ENCODE peak calls at places on chromosome 5, in eight cellular contexts. One of them, this sample, is unnamed.

GRCh38 chr5:65766159-65766558 is 44.2 kb downstream of the NLN start:
- DNase-seq in fibroblast of lung: no peak
- DNase-seq in stomach: no peak
- DNase-seq in mammary epithelial cell: peak; percentile 11
- DNase-seq in pancreas: no peak
- DNase-seq in CD4-positive, alpha-beta memory T cell: no peak
- DNase-seq in lung: no peak
- DNase-seq in aorta: no peak
- DNase-seq in this sample: no peak

GRCh38 chr5:103280962-103281361 is 22.4 kb downstream of the MACIR start:
- DNase-seq in fibroblast of lung: no peak
- DNase-seq in stomach: no peak
- DNase-seq in mammary epithelial cell: no peak
- DNase-seq in pancreas: no peak
- DNase-seq in CD4-positive, alpha-beta memory T cell: no peak
- DNase-seq in lung: no peak
- DNase-seq in aorta: no peak
- DNase-seq in this sample: no peak

GRCh38 chr5:76104027-76104426 is 20.8 kb downstream of the SV2C start:
- DNase-seq in fibroblast of lung: no peak
- DNase-seq in stomach: peak; percentile 44
- DNase-seq in mammary epithelial cell: peak; percentile 25
- DNase-seq in pancreas: peak; percentile 43
- DNase-seq in CD4-positive, alpha-beta memory T cell: no peak
- DNase-seq in lung: no peak
- DNase-seq in aorta: no peak
- DNase-seq in this sample: no peak

GRCh38 chr5:35360671-35361070 is 130.4 kb upstream of the PRLR start:
- DNase-seq in fibroblast of lung: no peak
- DNase-seq in stomach: no peak
- DNase-seq in mammary epithelial cell: no peak
- DNase-seq in pancreas: no peak
- DNase-seq in CD4-positive, alpha-beta memory T cell: no peak
- DNase-seq in lung: no peak
- DNase-seq in aorta: no peak
- DNase-seq in this sample: no peak

GRCh38 chr5:1754531-1755220 is 45.0 kb downstream of the MRPL36 start:
- DNase-seq in fibroblast of lung: no peak
- DNase-seq in stomach: peak; percentile 14
- DNase-seq in mammary epithelial cell: no peak
- DNase-seq in pancreas: no peak
- DNase-seq in CD4-positive, alpha-beta memory T cell: no peak
- DNase-seq in lung: no peak
- DNase-seq in aorta: peak; percentile 58
- DNase-seq in this sample: no peak

GRCh38 chr5:105836263-105836662 is 1834.5 kb downstream of the EFNA5 start:
- DNase-seq in fibroblast of lung: peak; percentile 90
- DNase-seq in stomach: no peak
- DNase-seq in mammary epithelial cell: no peak
- DNase-seq in pancreas: no peak
- DNase-seq in CD4-positive, alpha-beta memory T cell: no peak
- DNase-seq in lung: no peak
- DNase-seq in aorta: no peak
- DNase-seq in this sample: no peak

GRCh38 chr5:95102080-95102479 is 182.8 kb downstream of the MCTP1 start:
- DNase-seq in fibroblast of lung: no peak
- DNase-seq in stomach: no peak
- DNase-seq in mammary epithelial cell: no peak
- DNase-seq in pancreas: no peak
- DNase-seq in CD4-positive, alpha-beta memory T cell: no peak
- DNase-seq in lung: no peak
- DNase-seq in aorta: no peak
- DNase-seq in this sample: no peak

GRCh38 chr5:76084496-76085285 is 1.5 kb downstream of the SV2C start:
- DNase-seq in fibroblast of lung: no peak
- DNase-seq in stomach: no peak
- DNase-seq in mammary epithelial cell: no peak
- DNase-seq in pancreas: no peak
- DNase-seq in CD4-positive, alpha-beta memory T cell: no peak
- DNase-seq in lung: no peak
- DNase-seq in aorta: no peak
- DNase-seq in this sample: no peak

GRCh38 chr5:175285263-175285662 is 158.7 kb downstream of the DRD1 start:
- DNase-seq in fibroblast of lung: peak; percentile 3
- DNase-seq in stomach: no peak
- DNase-seq in mammary epithelial cell: no peak
- DNase-seq in pancreas: no peak
- DNase-seq in CD4-positive, alpha-beta memory T cell: no peak
- DNase-seq in lung: no peak
- DNase-seq in aorta: no peak
- DNase-seq in this sample: no peak

GRCh38 chr5:65925094-65925600 is 1.2 kb upstream of the ERBIN start:
- DNase-seq in fibroblast of lung: peak; percentile 73
- DNase-seq in stomach: peak; percentile 76
- DNase-seq in mammary epithelial cell: peak; percentile 76
- DNase-seq in pancreas: no peak
- DNase-seq in CD4-positive, alpha-beta memory T cell: peak; percentile 82
- DNase-seq in lung: peak; percentile 80
- DNase-seq in aorta: peak; percentile 88
- DNase-seq in this sample: peak; percentile 66

GRCh38 chr5:11234501-11234911 is 473.5 kb upstream of the DAP start:
- DNase-seq in fibroblast of lung: no peak
- DNase-seq in stomach: no peak
- DNase-seq in mammary epithelial cell: no peak
- DNase-seq in pancreas: no peak
- DNase-seq in CD4-positive, alpha-beta memory T cell: peak; percentile 50
- DNase-seq in lung: no peak
- DNase-seq in aorta: no peak
- DNase-seq in this sample: no peak

GRCh38 chr5:159441441-159441840 is 111.2 kb upstream of the IL12B start:
- DNase-seq in fibroblast of lung: no peak
- DNase-seq in stomach: no peak
- DNase-seq in mammary epithelial cell: no peak
- DNase-seq in pancreas: no peak
- DNase-seq in CD4-positive, alpha-beta memory T cell: no peak
- DNase-seq in lung: no peak
- DNase-seq in aorta: no peak
- DNase-seq in this sample: no peak

GRCh38 chr5:10261065-10261464 is 11.0 kb downstream of the CCT5 start:
- DNase-seq in fibroblast of lung: no peak
- DNase-seq in stomach: no peak
- DNase-seq in mammary epithelial cell: no peak
- DNase-seq in pancreas: no peak
- DNase-seq in CD4-positive, alpha-beta memory T cell: no peak
- DNase-seq in lung: no peak
- DNase-seq in aorta: no peak
- DNase-seq in this sample: no peak

GRCh38 chr5:106189121-106189809 is 1481.5 kb downstream of the EFNA5 start:
- DNase-seq in fibroblast of lung: no peak
- DNase-seq in stomach: no peak
- DNase-seq in mammary epithelial cell: no peak
- DNase-seq in pancreas: no peak
- DNase-seq in CD4-positive, alpha-beta memory T cell: no peak
- DNase-seq in lung: no peak
- DNase-seq in aorta: no peak
- DNase-seq in this sample: no peak

GRCh38 chr5:152106571-152106970 is 181.9 kb upstream of the GLRA1 start:
- DNase-seq in fibroblast of lung: no peak
- DNase-seq in stomach: no peak
- DNase-seq in mammary epithelial cell: no peak
- DNase-seq in pancreas: no peak
- DNase-seq in CD4-positive, alpha-beta memory T cell: no peak
- DNase-seq in lung: no peak
- DNase-seq in aorta: no peak
- DNase-seq in this sample: no peak

GRCh38 chr5:124797665-124798087 is 51.2 kb upstream of the ZNF608 start:
- DNase-seq in fibroblast of lung: no peak
- DNase-seq in stomach: no peak
- DNase-seq in mammary epithelial cell: no peak
- DNase-seq in pancreas: no peak
- DNase-seq in CD4-positive, alpha-beta memory T cell: no peak
- DNase-seq in lung: no peak
- DNase-seq in aorta: no peak
- DNase-seq in this sample: no peak

GRCh38 chr5:107669543-107670027 is 1.2 kb downstream of the EFNA5 start:
- DNase-seq in fibroblast of lung: peak; percentile 45
- DNase-seq in stomach: peak; percentile 39
- DNase-seq in mammary epithelial cell: peak; percentile 55
- DNase-seq in pancreas: no peak
- DNase-seq in CD4-positive, alpha-beta memory T cell: no peak
- DNase-seq in lung: peak; percentile 37
- DNase-seq in aorta: peak; percentile 84
- DNase-seq in this sample: peak; percentile 64

GRCh38 chr5:103010120-103010666 is 109.7 kb downstream of the GIN1 start:
- DNase-seq in fibroblast of lung: peak; percentile 76
- DNase-seq in stomach: no peak
- DNase-seq in mammary epithelial cell: no peak
- DNase-seq in pancreas: no peak
- DNase-seq in CD4-positive, alpha-beta memory T cell: no peak
- DNase-seq in lung: no peak
- DNase-seq in aorta: no peak
- DNase-seq in this sample: no peak

GRCh38 chr5:141150215-141150992 is 547 bp downstream of the PCDHB6 start:
- DNase-seq in fibroblast of lung: no peak
- DNase-seq in stomach: no peak
- DNase-seq in mammary epithelial cell: peak; percentile 3
- DNase-seq in pancreas: no peak
- DNase-seq in CD4-positive, alpha-beta memory T cell: no peak
- DNase-seq in lung: no peak
- DNase-seq in aorta: no peak
- DNase-seq in this sample: no peak

GRCh38 chr5:74581988-74582365 is 58.6 kb downstream of the ENC1 start:
- DNase-seq in fibroblast of lung: no peak
- DNase-seq in stomach: no peak
- DNase-seq in mammary epithelial cell: peak; percentile 11
- DNase-seq in pancreas: no peak
- DNase-seq in CD4-positive, alpha-beta memory T cell: no peak
- DNase-seq in lung: no peak
- DNase-seq in aorta: no peak
- DNase-seq in this sample: no peak
- H3K4me1 ChIP-seq in fibroblast of lung: peaks cover 4% of the 10 kb centered on the region
- H3K4me1 ChIP-seq in stomach: peaks cover 27% of the 10 kb centered on the region
- H3K4me1 ChIP-seq in mammary epithelial cell: peaks cover 13% of the 10 kb centered on the region
- H3K4me1 ChIP-seq in pancreas: peaks cover 23% of the 10 kb centered on the region
- H3K4me1 ChIP-seq in CD4-positive, alpha-beta memory T cell: peaks cover 33% of the 10 kb centered on the region
- H3K4me1 ChIP-seq in lung: peaks cover 3% of the 10 kb centered on the region
- H3K4me1 ChIP-seq in aorta: no peaks in the 10 kb centered on the region
- H3K4me1 ChIP-seq in this sample: no peaks in the 10 kb centered on the region

DNA sequence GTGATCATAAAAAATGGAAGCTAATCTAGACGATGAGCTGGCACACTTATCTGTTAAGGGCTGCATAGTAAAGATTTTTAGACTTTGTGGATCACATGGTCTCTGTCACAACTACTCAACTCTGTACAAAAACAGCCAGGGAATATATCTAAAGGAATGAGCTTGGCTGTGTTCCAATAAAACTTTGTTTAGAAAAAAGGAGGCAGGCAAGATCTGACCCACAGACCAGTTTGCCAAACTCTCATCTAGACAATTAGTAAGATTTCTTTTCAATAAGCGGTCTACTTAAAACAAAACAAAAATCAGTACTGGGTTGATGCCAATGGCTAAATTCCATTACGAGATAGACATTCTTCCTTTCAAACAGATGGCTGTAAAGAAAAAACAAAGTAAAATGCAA is 53.0 kb upstream of the RETREG1 start:
- DNase-seq in fibroblast of lung: peak; percentile 91
- DNase-seq in stomach: no peak
- DNase-seq in mammary epithelial cell: no peak
- DNase-seq in pancreas: no peak
- DNase-seq in CD4-positive, alpha-beta memory T cell: no peak
- DNase-seq in lung: no peak
- DNase-seq in aorta: no peak
- DNase-seq in this sample: no peak
- H3K36me3 ChIP-seq in fibroblast of lung: peaks cover 27% of the 10 kb centered on the region
- H3K36me3 ChIP-seq in stomach: peaks cover 97% of the 10 kb centered on the region
- H3K36me3 ChIP-seq in mammary epithelial cell: peaks cover 28% of the 10 kb centered on the region
- H3K36me3 ChIP-seq in pancreas: peaks cover 44% of the 10 kb centered on the region
- H3K36me3 ChIP-seq in CD4-positive, alpha-beta memory T cell: no peaks in the 10 kb centered on the region
- H3K36me3 ChIP-seq in lung: no peaks in the 10 kb centered on the region
- H3K36me3 ChIP-seq in aorta: no peaks in the 10 kb centered on the region
- H3K36me3 ChIP-seq in this sample: peaks cover 98% of the 10 kb centered on the region

GRCh38 chr5:148156609-148157008 is 11.7 kb upstream of the SPINK14 start:
- DNase-seq in fibroblast of lung: no peak
- DNase-seq in stomach: no peak
- DNase-seq in mammary epithelial cell: no peak
- DNase-seq in pancreas: no peak
- DNase-seq in CD4-positive, alpha-beta memory T cell: no peak
- DNase-seq in lung: no peak
- DNase-seq in aorta: no peak
- DNase-seq in this sample: no peak
- H3K4me3 ChIP-seq in fibroblast of lung: no peak overlapping the region
- H3K4me3 ChIP-seq in stomach: no peak overlapping the region
- H3K4me3 ChIP-seq in mammary epithelial cell: no peak overlapping the region
- H3K4me3 ChIP-seq in pancreas: no peak overlapping the region
- H3K4me3 ChIP-seq in CD4-positive, alpha-beta memory T cell: no peak overlapping the region
- H3K4me3 ChIP-seq in lung: no peak overlapping the region
- H3K4me3 ChIP-seq in aorta: no peak overlapping the region
- H3K4me3 ChIP-seq in this sample: no peak overlapping the region

GRCh38 chr5:109706065-109706464 is 16.3 kb downstream of the MAN2A1 start:
- DNase-seq in fibroblast of lung: no peak
- DNase-seq in stomach: no peak
- DNase-seq in mammary epithelial cell: no peak
- DNase-seq in pancreas: no peak
- DNase-seq in CD4-positive, alpha-beta memory T cell: no peak
- DNase-seq in lung: no peak
- DNase-seq in aorta: no peak
- DNase-seq in this sample: no peak

GRCh38 chr5:109703827-109704226 is 14.1 kb downstream of the MAN2A1 start:
- DNase-seq in fibroblast of lung: peak; percentile 28
- DNase-seq in stomach: no peak
- DNase-seq in mammary epithelial cell: no peak
- DNase-seq in pancreas: no peak
- DNase-seq in CD4-positive, alpha-beta memory T cell: no peak
- DNase-seq in lung: no peak
- DNase-seq in aorta: no peak
- DNase-seq in this sample: no peak

GRCh38 chr5:109704255-109704952 is 14.7 kb downstream of the MAN2A1 start:
- DNase-seq in fibroblast of lung: no peak
- DNase-seq in stomach: no peak
- DNase-seq in mammary epithelial cell: no peak
- DNase-seq in pancreas: no peak
- DNase-seq in CD4-positive, alpha-beta memory T cell: no peak
- DNase-seq in lung: no peak
- DNase-seq in aorta: no peak
- DNase-seq in this sample: no peak

GRCh38 chr5:109707531-109707930 is 17.8 kb downstream of the MAN2A1 start:
- DNase-seq in fibroblast of lung: no peak
- DNase-seq in stomach: no peak
- DNase-seq in mammary epithelial cell: no peak
- DNase-seq in pancreas: no peak
- DNase-seq in CD4-positive, alpha-beta memory T cell: no peak
- DNase-seq in lung: no peak
- DNase-seq in aorta: no peak
- DNase-seq in this sample: no peak

DNA sequence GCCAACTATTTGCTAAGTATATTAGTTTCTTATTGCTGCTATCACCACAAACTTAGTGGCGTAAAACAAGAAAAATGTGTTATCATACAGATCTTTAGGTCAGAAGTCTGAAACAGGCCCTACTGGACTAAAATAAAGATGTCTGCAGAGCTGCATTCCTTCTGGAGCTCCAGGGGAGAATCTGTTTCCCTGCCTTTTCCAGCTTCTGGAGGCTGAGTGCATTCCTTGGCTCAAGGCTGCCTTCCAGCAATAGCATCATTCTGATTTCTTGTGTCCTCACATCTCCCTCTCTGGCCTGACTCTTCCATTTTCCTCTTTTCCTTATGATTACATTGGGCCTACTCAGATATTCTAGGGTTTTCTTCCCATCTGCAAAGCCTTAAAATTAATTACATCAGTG is 15.9 kb downstream of the MAN2A1 start:
- DNase-seq in fibroblast of lung: no peak
- DNase-seq in stomach: no peak
- DNase-seq in mammary epithelial cell: no peak
- DNase-seq in pancreas: no peak
- DNase-seq in CD4-positive, alpha-beta memory T cell: no peak
- DNase-seq in lung: no peak
- DNase-seq in aorta: no peak
- DNase-seq in this sample: no peak
- H3K4me1 ChIP-seq in fibroblast of lung: no peaks in the 10 kb centered on the region
- H3K4me1 ChIP-seq in stomach: peaks cover 60% of the 10 kb centered on the region
- H3K4me1 ChIP-seq in mammary epithelial cell: no peaks in the 10 kb centered on the region
- H3K4me1 ChIP-seq in pancreas: peaks cover 38% of the 10 kb centered on the region
- H3K4me1 ChIP-seq in CD4-positive, alpha-beta memory T cell: peaks cover 85% of the 10 kb centered on the region
- H3K4me1 ChIP-seq in lung: peaks cover 4% of the 10 kb centered on the region
- H3K4me1 ChIP-seq in aorta: peaks cover 6% of the 10 kb centered on the region
- H3K4me1 ChIP-seq in this sample: no peaks in the 10 kb centered on the region

This sample was measured in HAP-1.